ENCODE peak calls at places on chromosomes 6 and 20, in eight cellular contexts. A is AG04449, E is LNCaP clone FGC, C is brain microvascular endothelial cell, J is right atrium auricular region, G is fibroblast of lung, D is body of pancreas, V is hepatocyte. K is an unnamed sample.

GRCh38 chr6:43228951-43229802 is at the start of gene DNPH1:
- DNase-seq in C (peak; percentile 32), G (peak; percentile 53), J (peak; percentile 78), A (no peak), D (peak; percentile 83), V (peak; percentile 90), E (no peak), K (peak; percentile 65)

GRCh38 chr20:12321746-12322145 is 404.1 kb downstream of the BTBD3 start:
- DNase-seq in D (no peak), A (no peak), V (no peak), G (no peak), J (no peak), E (no peak), C (no peak), K (no peak)

GRCh38 chr20:13267231-13267630 is 46.2 kb downstream of the ISM1 start:
- DNase-seq in E (no peak), V (no peak), G (no peak), J (no peak), A (no peak), C (no peak), D (no peak), K (no peak)

GRCh38 chr6:116476021-116476678 is 15.0 kb downstream of the CALHM6 start:
- DNase-seq in D (no peak), V (no peak), A (no peak), G (no peak), E (no peak), C (no peak), J (no peak), K (peak; percentile 55)

GRCh38 chr6:151999194-151999593 is 191.7 kb downstream of the ESR1 start:
- DNase-seq in V (no peak), D (no peak), E (no peak), G (peak; percentile 43), A (no peak), J (no peak), C (no peak), K (no peak)

GRCh38 chr6:6918216-6918983 is 189.4 kb upstream of the RREB1 start:
- DNase-seq in A (no peak), V (no peak), G (peak; percentile 76), C (peak; percentile 45), J (no peak), D (no peak), E (no peak), K (peak; percentile 82)

GRCh38 chr20:22582386-22582959 is 1.9 kb downstream of the FOXA2 start:
- DNase-seq in E (no peak), J (no peak), C (no peak), V (no peak), G (no peak), A (no peak), D (peak; percentile 54), K (no peak)

GRCh38 chr6:33320315-33321181 is 3.0 kb upstream of the ZBTB22 start:
- DNase-seq in A (peak; percentile 70), V (peak; percentile 44), E (no peak), G (peak; percentile 93), J (peak; percentile 95), C (peak; percentile 94), D (peak; percentile 74), K (peak; percentile 93)

GRCh38 chr6:47567586-47567985 is 90.0 kb downstream of the CD2AP start:
- DNase-seq in A (no peak), G (no peak), V (no peak), C (no peak), D (no peak), J (no peak), E (no peak), K (no peak)

GRCh38 chr6:4358414-4359107 is 223.2 kb upstream of the ECI2 start:
- DNase-seq in D (peak; percentile 89), E (no peak), C (peak; percentile 100), G (peak; percentile 100), V (peak; percentile 93), J (peak; percentile 98), A (peak; percentile 99), K (peak; percentile 100)

GRCh38 chr20:4740774-4741431 is 19.2 kb downstream of the PRND start:
- DNase-seq in G (peak; percentile 20), E (no peak), C (peak; percentile 42), J (no peak), D (peak; percentile 67), V (peak; percentile 60), A (no peak), K (peak; percentile 51)

GRCh38 chr6:97174471-97174870 is 108.5 kb downstream of the MMS22L start:
- DNase-seq in V (no peak), J (no peak), C (no peak), E (no peak), G (no peak), A (no peak), D (no peak), K (no peak)

GRCh38 chr20:10576411-10576810 is 97.4 kb downstream of the JAG1 start:
- DNase-seq in D (no peak), A (no peak), E (no peak), J (no peak), V (no peak), C (no peak), G (no peak), K (no peak)

GRCh38 chr20:57990396-57990987 is 238.0 kb downstream of the ANKRD60 start:
- DNase-seq in G (peak; percentile 87), V (no peak), J (no peak), D (no peak), C (no peak), A (no peak), E (no peak), K (peak; percentile 57)

GRCh38 chr6:144460224-144461095 is 175.3 kb downstream of the UTRN start:
- DNase-seq in J (no peak), C (no peak), D (no peak), V (no peak), E (no peak), A (no peak), G (no peak), K (no peak)
- TF ChIP-seq CTCF in J (no peak), C (no peak), D (no peak), V (no peak), E (no peak), A (no peak), G (no peak), K (no peak)

GRCh38 chr20:53579266-53579580 is 14.4 kb downstream of the ZNF217 start:
- DNase-seq in A (no peak), C (no peak), V (no peak), D (no peak), G (no peak), J (no peak), E (no peak), K (no peak)

GRCh38 chr20:53578492-53579222 is 15.0 kb downstream of the ZNF217 start:
- DNase-seq in V (peak; percentile 92), E (peak; percentile 82), J (peak; percentile 59), C (peak; percentile 86), D (peak; percentile 60), A (peak; percentile 52), G (peak; percentile 78), K (peak; percentile 96)

GRCh38 chr20:53580376-53581111 is 13.1 kb downstream of the ZNF217 start:
- DNase-seq in G (no peak), C (no peak), V (no peak), D (no peak), E (no peak), A (no peak), J (peak; percentile 47), K (no peak)

GRCh38 chr20:53581444-53582311 is 12.0 kb downstream of the ZNF217 start:
- DNase-seq in D (no peak), V (no peak), G (no peak), J (peak; percentile 58), A (no peak), C (no peak), E (no peak), K (no peak)

DNA sequence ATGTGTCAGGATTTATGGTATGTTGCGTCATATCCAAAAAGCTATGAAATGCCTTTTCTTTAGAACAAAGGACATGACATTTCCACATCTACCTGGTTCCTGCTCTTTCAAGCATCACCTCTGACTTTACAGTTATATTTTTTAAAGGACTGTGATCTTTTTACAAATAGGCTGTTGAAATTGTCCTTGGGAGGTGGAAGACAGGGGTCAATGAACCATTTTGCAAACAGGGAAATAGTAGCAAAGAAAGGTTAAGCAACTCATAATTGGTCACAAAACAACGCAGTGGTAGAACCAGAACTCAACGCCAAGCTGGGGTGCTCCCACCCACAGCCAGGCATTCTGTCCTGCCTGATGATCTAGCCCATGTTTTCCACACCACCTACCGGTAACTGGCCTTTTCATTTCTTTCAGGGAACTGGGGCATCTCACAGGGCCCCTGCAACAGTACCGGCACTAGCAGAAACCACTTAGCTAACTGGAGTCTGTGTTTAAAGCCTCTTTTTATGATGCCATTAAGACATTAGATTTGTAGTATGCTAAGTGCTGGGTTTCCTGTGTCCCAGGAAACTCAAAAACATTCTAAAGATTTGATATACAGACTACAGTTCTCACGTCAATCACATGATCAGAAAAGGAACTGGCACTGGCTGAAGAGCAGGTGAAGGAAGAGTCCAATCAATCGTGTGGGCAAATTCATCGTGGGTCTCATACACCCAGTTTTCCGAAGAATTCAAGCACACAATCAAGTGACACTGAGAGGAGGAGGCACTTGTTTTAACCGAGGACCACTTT is 13.9 kb downstream of the ZNF217 start:
- DNase-seq in E (no peak), V (peak; percentile 42), J (peak; percentile 71), C (no peak), A (no peak), G (peak; percentile 69), D (peak; percentile 28), K (peak; percentile 91)
- H3K4me3 ChIP-seq in E (peak overlapping the region; percentile 40), V (no peak overlapping the region), J (no peak overlapping the region), C (no peak overlapping the region), A (no peak overlapping the region), G (peak overlapping the region; percentile 25), D (no peak overlapping the region), K (peak overlapping the region; percentile 4)

DNA sequence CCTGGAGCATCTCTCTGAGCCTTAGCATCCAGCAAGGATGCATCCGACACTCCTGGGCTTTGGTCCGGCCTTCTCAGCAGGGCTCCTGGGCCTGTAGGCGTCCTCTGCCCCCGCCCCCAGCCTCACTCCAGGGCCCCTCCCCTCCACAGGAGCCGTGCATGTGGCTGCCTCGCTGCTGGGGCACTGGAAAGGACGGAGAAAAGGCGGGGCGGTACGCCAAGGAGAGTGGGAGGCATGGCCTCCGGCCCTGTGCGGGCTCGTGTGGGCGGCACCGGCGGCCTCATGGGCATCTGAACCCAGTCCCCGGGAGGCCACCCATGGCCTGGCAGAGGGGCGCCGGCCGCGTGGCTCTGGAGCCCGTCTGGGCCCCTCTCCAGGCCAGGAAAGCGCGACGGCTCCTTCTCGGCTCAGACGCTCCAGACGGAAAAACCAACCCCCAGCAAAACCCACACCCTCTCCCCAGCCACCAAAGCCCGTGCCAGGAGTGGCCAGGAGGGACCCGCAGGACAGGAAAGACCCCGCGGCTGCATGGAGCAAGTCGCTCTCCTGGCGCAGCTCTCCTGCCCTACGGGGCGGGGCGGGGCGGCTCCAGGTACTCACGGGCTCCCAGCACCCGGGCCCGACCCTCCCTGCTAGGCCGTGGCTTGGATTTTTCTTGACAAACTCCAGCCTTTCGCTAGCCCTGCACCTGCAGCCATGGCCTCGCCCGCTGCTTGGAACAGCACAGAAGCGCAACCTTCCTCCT is 419.9 kb downstream of the QKI start:
- DNase-seq in C (no peak), E (no peak), J (no peak), V (no peak), A (no peak), G (no peak), D (no peak), K (no peak)
- TF ChIP-seq CTCF in C (no peak), E (no peak), J (no peak), V (no peak), A (no peak), G (no peak), D (no peak), K (no peak)

DNA sequence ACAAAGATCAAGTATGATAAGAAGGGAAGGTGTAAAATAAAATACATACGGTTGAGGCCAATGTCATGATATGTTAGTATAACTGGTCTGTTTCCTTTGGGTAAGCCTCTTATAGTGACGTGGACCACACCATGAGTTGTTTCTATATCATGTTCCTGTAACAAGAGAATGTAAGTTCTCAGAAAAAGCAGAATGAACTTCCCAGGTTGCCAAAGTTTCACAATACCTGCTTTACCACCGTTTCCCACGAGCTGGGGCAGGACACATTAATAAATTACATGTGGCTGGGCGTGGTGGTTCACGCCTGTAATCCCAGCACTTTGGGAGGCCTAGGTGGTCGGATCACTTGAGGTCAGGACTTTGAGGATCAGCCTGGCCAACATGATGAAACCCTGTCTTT is 42.6 kb upstream of the SLA2 start:
- DNase-seq in C (no peak), D (no peak), G (no peak), V (no peak), J (no peak), A (no peak), E (no peak), K (no peak)
- H3K4me3 ChIP-seq in C (no peak overlapping the region), D (no peak overlapping the region), G (no peak overlapping the region), V (no peak overlapping the region), J (no peak overlapping the region), A (no peak overlapping the region), E (no peak overlapping the region), K (no peak overlapping the region)